ENCODE peak calls at places on chromosome 13, in five cellular contexts. U is HepG2, Z is GM12878, T is H1, V is K562. K is an unnamed sample.

GRCh38 chr13:105139048-105139379 is 1396.4 kb downstream of the EFNB2 start:
- DNase-seq in U (no peak), Z (no peak), T (no peak), V (no peak), K (no peak)

GRCh38 chr13:44415815-44416214 is 42.2 kb downstream of the SERP2 start:
- DNase-seq in U (no peak), Z (no peak), T (no peak), V (no peak), K (no peak)

GRCh38 chr13:46721054-46721453 is 75.9 kb downstream of the ESD start:
- DNase-seq in U (peak), Z (no peak), T (no peak), V (peak), K (no peak)

GRCh38 chr13:45082964-45083363 is 37.3 kb upstream of the GTF2F2 start:
- DNase-seq in U (no peak), Z (no peak), T (no peak), V (no peak), K (no peak)

GRCh38 chr13:73261739-73262216 is 203.0 kb downstream of the KLF5 start:
- DNase-seq in U (no peak), Z (no peak), T (no peak), V (no peak), K (no peak)

GRCh38 chr13:23567792-23568480 is 2.3 kb upstream of the TNFRSF19 start:
- DNase-seq in U (peak), Z (no peak), T (no peak), V (no peak), K (no peak)

GRCh38 chr13:110869805-110870706 is 44.8 kb downstream of the ANKRD10 start:
- DNase-seq in U (peak), Z (no peak), T (no peak), V (peak), K (no peak)

GRCh38 chr13:67353891-67354459 is 123.8 kb upstream of the PCDH9 start:
- DNase-seq in U (no peak), Z (no peak), T (no peak), V (no peak), K (no peak)

GRCh38 chr13:101454767-101455166 is 2.3 kb downstream of the ITGBL1 start:
- DNase-seq in U (no peak), Z (no peak), T (no peak), V (no peak), K (no peak)

GRCh38 chr13:37058801-37059135 is 720 bp downstream of the SUPT20H start:
- DNase-seq in U (no peak), Z (peak), T (no peak), V (peak), K (no peak)

GRCh38 chr13:80131204-80131603 is 209.7 kb downstream of the SPRY2 start:
- DNase-seq in U (no peak), Z (no peak), T (no peak), V (no peak), K (no peak)

GRCh38 chr13:70829748-70830147 is 721.5 kb upstream of the KLHL1 start:
- DNase-seq in U (no peak), Z (no peak), T (no peak), V (no peak), K (no peak)

GRCh38 chr13:38348890-38349289 is 761 bp upstream of the UFM1 start:
- DNase-seq in U (no peak), Z (no peak), T (no peak), V (peak), K (no peak)

GRCh38 chr13:40662866-40663265 is 3.6 kb downstream of the FOXO1 start:
- DNase-seq in U (no peak), Z (peak), T (no peak), V (no peak), K (no peak)

GRCh38 chr13:71867101-71867814 is at the start of gene DACH1:
- DNase-seq in U (peak), Z (no peak), T (no peak), V (peak), K (no peak)

GRCh38 chr13:44017756-44018309 is 138.1 kb downstream of the LACC1 start:
- DNase-seq in U (no peak), Z (no peak), T (no peak), V (no peak), K (no peak)

GRCh38 chr13:78806457-78806856 is 147.5 kb upstream of the OBI1 start:
- DNase-seq in U (peak), Z (no peak), T (no peak), V (peak), K (no peak)

GRCh38 chr13:90622547-90622946 is 724.9 kb upstream of the MIR17HG start:
- DNase-seq in U (no peak), Z (no peak), T (no peak), V (no peak), K (no peak)

GRCh38 chr13:22562116-22562515 is 618.7 kb upstream of the SGCG start:
- DNase-seq in U (no peak), Z (no peak), T (no peak), V (no peak), K (no peak)

GRCh38 chr13:110185696-110186095 is 121.3 kb downstream of the COL4A1 start:
- DNase-seq in U (no peak), Z (no peak), T (no peak), V (no peak), K (no peak)

GRCh38 chr13:82962422-82962821 is 919.9 kb downstream of the SLITRK1 start:
- DNase-seq in U (no peak), Z (no peak), T (no peak), V (peak), K (no peak)

GRCh38 chr13:67069117-67069767 is 160.9 kb downstream of the PCDH9 start:
- DNase-seq in U (no peak), Z (no peak), T (no peak), V (no peak), K (no peak)

GRCh38 chr13:67128148-67128547 is 102.0 kb downstream of the PCDH9 start:
- DNase-seq in U (no peak), Z (no peak), T (no peak), V (no peak), K (no peak)

GRCh38 chr13:88623150-88623549 is 952.0 kb downstream of the SLITRK5 start:
- DNase-seq in U (no peak), Z (no peak), T (no peak), V (no peak), K (no peak)

GRCh38 chr13:39835253-39835652 is 179.8 kb downstream of the COG6 start:
- DNase-seq in U (no peak), Z (no peak), T (no peak), V (no peak), K (no peak)

GRCh38 chr13:45751882-45752281 is 49.8 kb downstream of the CBY2 start:
- DNase-seq in U (no peak), Z (no peak), T (no peak), V (no peak), K (no peak)

GRCh38 chr13:81171065-81171647 is 830.2 kb upstream of the SPRY2 start:
- DNase-seq in U (peak), Z (no peak), T (no peak), V (peak), K (peak)

GRCh38 chr13:52356327-52356726 is 49.6 kb downstream of the THSD1 start:
- DNase-seq in U (no peak), Z (no peak), T (no peak), V (no peak), K (no peak)

GRCh38 chr13:100523437-100523836 is 65.2 kb downstream of the GGACT start:
- DNase-seq in U (no peak), Z (no peak), T (no peak), V (no peak), K (no peak)

GRCh38 chr13:92984151-92984550 is 242.5 kb upstream of the GPC6 start:
- DNase-seq in U (no peak), Z (no peak), T (no peak), V (no peak), K (no peak)

GRCh38 chr13:48234652-48235099 is 1.7 kb downstream of the ITM2B start:
- DNase-seq in U (no peak), Z (no peak), T (no peak), V (no peak), K (no peak)

GRCh38 chr13:48236528-48237353 is 3.7 kb downstream of the ITM2B start:
- DNase-seq in U (no peak), Z (no peak), T (no peak), V (no peak), K (no peak)

GRCh38 chr13:48235814-48236135 is 2.8 kb downstream of the ITM2B start:
- DNase-seq in U (no peak), Z (no peak), T (no peak), V (no peak), K (no peak)

GRCh38 chr13:48233886-48234488 is 981 bp downstream of the ITM2B start:
- DNase-seq in U (no peak), Z (peak), T (no peak), V (no peak), K (no peak)

GRCh38 chr13:48235100-48235813 is 2.3 kb downstream of the ITM2B start:
- DNase-seq in U (no peak), Z (peak), T (no peak), V (no peak), K (peak)
- TF ChIP-seq YY1 in U (no peak), Z (no peak), T (no peak), V (no peak), K (no peak)

GRCh38 chr13:74910399-74910798 is 571.6 kb downstream of the TBC1D4 start:
- DNase-seq in U (no peak), Z (no peak), T (no peak), V (no peak), K (no peak)

GRCh38 chr13:74907788-74908187 is 574.2 kb downstream of the TBC1D4 start:
- DNase-seq in U (no peak), Z (no peak), T (no peak), V (no peak), K (no peak)

GRCh38 chr13:74904547-74904946 is 577.4 kb downstream of the TBC1D4 start:
- DNase-seq in U (no peak), Z (no peak), T (no peak), V (no peak), K (no peak)
- TF ChIP-seq ZNF274 in U (no peak), Z (no peak), T (no peak), V (no peak), K (no peak)

DNA sequence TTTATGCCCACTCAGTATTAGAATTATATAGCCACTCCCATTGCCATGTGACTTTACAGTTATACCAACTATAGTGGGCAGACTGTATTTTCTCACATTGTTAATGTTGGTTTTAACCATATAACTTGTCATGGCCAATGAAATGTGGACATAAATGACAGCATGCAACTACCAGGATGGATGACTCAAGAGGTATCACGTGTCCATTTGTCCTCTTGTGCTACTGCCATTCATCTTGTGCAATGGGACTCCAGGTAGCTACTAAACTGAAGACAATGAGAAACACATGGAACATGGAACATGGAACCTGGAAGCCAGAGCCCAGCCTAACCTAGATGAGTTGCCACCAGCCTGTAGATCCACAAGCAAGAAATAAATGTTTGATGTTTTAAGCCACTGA is 242.7 kb upstream of the IPO5 start:
- DNase-seq in U (no peak), Z (no peak), T (no peak), V (no peak), K (no peak)
- H3K9ac ChIP-seq in U (no peak), Z (no peak), T (no peak), V (no peak), K (no peak)

GRCh38 chr13:31351376-31351775 is 151.6 kb downstream of the B3GLCT start:
- DNase-seq in U (no peak), Z (no peak), T (no peak), V (no peak), K (no peak)

GRCh38 chr13:31346891-31347290 is 147.1 kb downstream of the B3GLCT start:
- DNase-seq in U (no peak), Z (no peak), T (no peak), V (no peak), K (no peak)

GRCh38 chr13:31352467-31352866 is 152.7 kb downstream of the B3GLCT start:
- DNase-seq in U (no peak), Z (no peak), T (no peak), V (no peak), K (no peak)

GRCh38 chr13:31350560-31350959 is 150.8 kb downstream of the B3GLCT start:
- DNase-seq in U (no peak), Z (no peak), T (no peak), V (no peak), K (peak)

GRCh38 chr13:31349156-31349555 is 149.4 kb downstream of the B3GLCT start:
- DNase-seq in U (no peak), Z (no peak), T (no peak), V (no peak), K (no peak)
- TF ChIP-seq YY1 in U (no peak), Z (no peak), T (no peak), V (no peak), K (no peak)

GRCh38 chr13:113668491-113668971 is 1.5 kb downstream of the GRK1 start:
- DNase-seq in U (no peak), Z (no peak), T (no peak), V (no peak), K (no peak)
- TF ChIP-seq ZNF274 in U (no peak), Z (no peak), T (no peak), V (no peak), K (no peak)

DNA sequence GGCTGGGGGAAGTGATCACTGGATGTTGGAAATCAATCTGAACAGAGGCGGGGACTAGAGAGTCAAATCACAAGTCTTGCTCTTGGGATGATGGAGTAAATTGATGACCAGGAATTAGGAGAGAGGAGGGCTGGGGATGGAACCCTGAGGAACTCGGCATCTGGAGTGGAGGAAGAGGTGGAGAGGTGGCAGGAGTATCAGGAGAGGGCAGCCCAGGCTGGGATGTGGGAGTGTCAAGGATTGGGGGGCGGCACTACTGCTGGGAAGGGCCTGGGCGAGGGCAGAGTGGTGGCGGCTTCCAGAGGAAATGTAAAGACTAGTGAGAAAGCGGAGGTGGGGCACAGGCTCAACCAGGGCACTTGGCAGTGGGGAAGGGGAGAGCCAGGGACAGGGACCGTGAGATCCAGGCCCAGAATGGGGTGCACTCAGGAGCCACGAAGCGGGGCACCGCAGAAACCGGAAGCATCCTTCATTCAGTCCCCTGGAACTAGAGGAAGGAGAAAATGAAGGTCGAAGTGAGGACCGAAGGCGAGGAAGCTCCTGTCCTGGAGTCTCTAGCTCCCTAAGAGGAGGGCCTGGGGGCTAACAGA is 81.2 kb upstream of the GPR183 start:
- DNase-seq in U (no peak), Z (no peak), T (no peak), V (no peak), K (no peak)
- H3K9ac ChIP-seq in U (no peak), Z (no peak), T (no peak), V (no peak), K (no peak)

GRCh38 chr13:106499113-106499512 is 36.3 kb downstream of the EFNB2 start:
- DNase-seq in U (no peak), Z (no peak), T (no peak), V (no peak), K (no peak)

GRCh38 chr13:106497079-106497478 is 38.4 kb downstream of the EFNB2 start:
- DNase-seq in U (no peak), Z (no peak), T (no peak), V (no peak), K (no peak)

GRCh38 chr13:106498571-106498970 is 36.9 kb downstream of the EFNB2 start:
- DNase-seq in U (no peak), Z (no peak), T (no peak), V (no peak), K (no peak)

GRCh38 chr13:106499905-106500304 is 35.6 kb downstream of the EFNB2 start:
- DNase-seq in U (no peak), Z (peak), T (no peak), V (no peak), K (no peak)

GRCh38 chr13:106498158-106498557 is 37.3 kb downstream of the EFNB2 start:
- DNase-seq in U (no peak), Z (no peak), T (no peak), V (no peak), K (no peak)
- TF ChIP-seq YY1 in U (no peak), Z (no peak), T (no peak), V (no peak), K (no peak)

GRCh38 chr13:113906566-113906965 is 42.7 kb upstream of the GAS6 start:
- DNase-seq in U (no peak), Z (no peak), T (no peak), V (no peak), K (no peak)
- TF ChIP-seq ZNF274 in U (no peak), Z (no peak), T (no peak), V (no peak), K (no peak)

GRCh38 chr13:48410199-48410598 is 2.7 kb downstream of the LPAR6 start:
- DNase-seq in U (no peak), Z (no peak), T (no peak), V (no peak), K (no peak)
- H3K9ac ChIP-seq in U (peak), Z (no peak), T (no peak), V (no peak), K (no peak)